ENCODE peak calls at places on chromosomes 7 and 10, in five cellular contexts. One of them, this sample, is unnamed.

GRCh38 chr10:99976886-99977391 is 32.8 kb downstream of the DNMBP start:
- DNase-seq in tibial nerve: peak; percentile 30
- DNase-seq in ovary: no peak
- DNase-seq in A549: peak; percentile 82
- DNase-seq in transverse colon: no peak
- DNase-seq in this sample: no peak

GRCh38 chr10:91433620-91434019 is 23.5 kb downstream of the HECTD2 start:
- DNase-seq in tibial nerve: no peak
- DNase-seq in ovary: no peak
- DNase-seq in A549: no peak
- DNase-seq in transverse colon: no peak
- DNase-seq in this sample: no peak

GRCh38 chr10:49140306-49141175 is 6.7 kb upstream of the FAM170B start:
- DNase-seq in transverse colon: no peak
- DNase-seq in tibial nerve: no peak
- DNase-seq in A549: no peak
- DNase-seq in ovary: no peak
- DNase-seq in this sample: no peak

GRCh38 chr7:3134715-3135114 is 91.0 kb upstream of the CARD11 start:
- DNase-seq in tibial nerve: no peak
- DNase-seq in ovary: no peak
- DNase-seq in transverse colon: no peak
- DNase-seq in A549: no peak
- DNase-seq in this sample: no peak

GRCh38 chr7:3558410-3558809 is 257.4 kb downstream of the SDK1 start:
- DNase-seq in tibial nerve: no peak
- DNase-seq in ovary: no peak
- DNase-seq in transverse colon: no peak
- DNase-seq in A549: no peak
- DNase-seq in this sample: no peak

GRCh38 chr10:42242135-42242805 is 396.1 kb downstream of the ZNF33B start:
- DNase-seq in transverse colon: no peak
- DNase-seq in A549: peak; percentile 6
- DNase-seq in tibial nerve: no peak
- DNase-seq in ovary: no peak
- DNase-seq in this sample: no peak

GRCh38 chr10:60236869-60237524 is 152.7 kb downstream of the ANK3 start:
- DNase-seq in ovary: no peak
- DNase-seq in tibial nerve: peak; percentile 19
- DNase-seq in A549: no peak
- DNase-seq in transverse colon: peak; percentile 60
- DNase-seq in this sample: peak; percentile 44

GRCh38 chr7:101094791-101095375 is 9.6 kb downstream of the TRIM56 start:
- DNase-seq in A549: peak; percentile 79
- DNase-seq in tibial nerve: peak; percentile 47
- DNase-seq in transverse colon: peak; percentile 62
- DNase-seq in ovary: peak; percentile 59
- DNase-seq in this sample: peak; percentile 38

GRCh38 chr7:128794020-128794419 is 2.3 kb downstream of the CCDC136 start:
- DNase-seq in A549: peak; percentile 22
- DNase-seq in transverse colon: no peak
- DNase-seq in tibial nerve: no peak
- DNase-seq in ovary: no peak
- DNase-seq in this sample: no peak

GRCh38 chr7:20598479-20599419 is 16.7 kb upstream of the ABCB5 start:
- DNase-seq in tibial nerve: peak; percentile 31
- DNase-seq in ovary: no peak
- DNase-seq in A549: peak; percentile 71
- DNase-seq in transverse colon: no peak
- DNase-seq in this sample: no peak

GRCh38 chr7:131879424-131879823 is 323.0 kb upstream of the PODXL start:
- DNase-seq in A549: no peak
- DNase-seq in ovary: no peak
- DNase-seq in tibial nerve: no peak
- DNase-seq in transverse colon: no peak
- DNase-seq in this sample: no peak

GRCh38 chr7:94303736-94304135 is 91.0 kb upstream of the COL1A2 start:
- DNase-seq in A549: peak; percentile 14
- DNase-seq in transverse colon: peak; percentile 10
- DNase-seq in ovary: peak; percentile 51
- DNase-seq in tibial nerve: peak; percentile 31
- DNase-seq in this sample: no peak

GRCh38 chr10:103491729-103492364 is 1.7 kb upstream of the NEURL1 start:
- DNase-seq in transverse colon: no peak
- DNase-seq in A549: peak; percentile 77
- DNase-seq in ovary: peak; percentile 64
- DNase-seq in tibial nerve: no peak
- DNase-seq in this sample: no peak

GRCh38 chr7:732094-732541 is 5.0 kb upstream of the PRKAR1B start:
- DNase-seq in transverse colon: peak; percentile 83
- DNase-seq in ovary: no peak
- DNase-seq in A549: peak; percentile 47
- DNase-seq in tibial nerve: no peak
- DNase-seq in this sample: peak; percentile 87

GRCh38 chr7:98300595-98301372 is 19.3 kb downstream of the BRI3 start:
- DNase-seq in A549: no peak
- DNase-seq in transverse colon: no peak
- DNase-seq in ovary: no peak
- DNase-seq in tibial nerve: no peak
- DNase-seq in this sample: no peak

GRCh38 chr7:54339074-54339473 is 203.1 kb upstream of the VSTM2A start:
- DNase-seq in ovary: no peak
- DNase-seq in A549: no peak
- DNase-seq in transverse colon: no peak
- DNase-seq in tibial nerve: peak; percentile 9
- DNase-seq in this sample: no peak

GRCh38 chr7:27916372-27916771 is 176.4 kb downstream of the TAX1BP1 start:
- DNase-seq in tibial nerve: no peak
- DNase-seq in A549: peak; percentile 15
- DNase-seq in transverse colon: no peak
- DNase-seq in ovary: no peak
- DNase-seq in this sample: no peak

GRCh38 chr7:7650682-7651206 is 10.2 kb downstream of the UMAD1 start:
- DNase-seq in A549: no peak
- DNase-seq in tibial nerve: no peak
- DNase-seq in transverse colon: no peak
- DNase-seq in ovary: no peak
- DNase-seq in this sample: no peak

GRCh38 chr7:20778063-20778721 is 8.5 kb downstream of the SP8 start:
- DNase-seq in A549: peak; percentile 37
- DNase-seq in tibial nerve: no peak
- DNase-seq in transverse colon: peak; percentile 18
- DNase-seq in ovary: no peak
- DNase-seq in this sample: peak; percentile 42

GRCh38 chr10:115049957-115050356 is 43.2 kb upstream of the ATRNL1 start:
- DNase-seq in transverse colon: no peak
- DNase-seq in A549: no peak
- DNase-seq in ovary: no peak
- DNase-seq in tibial nerve: no peak
- DNase-seq in this sample: no peak

GRCh38 chr7:158366346-158366745 is 221.3 kb downstream of the PTPRN2 start:
- DNase-seq in tibial nerve: no peak
- DNase-seq in A549: no peak
- DNase-seq in ovary: no peak
- DNase-seq in transverse colon: no peak
- DNase-seq in this sample: no peak

GRCh38 chr10:8511026-8511425 is 456.5 kb downstream of the GATA3 start:
- DNase-seq in A549: no peak
- DNase-seq in transverse colon: no peak
- DNase-seq in tibial nerve: no peak
- DNase-seq in ovary: no peak
- DNase-seq in this sample: no peak

GRCh38 chr10:45419673-45420020 is 45.6 kb downstream of the ALOX5 start:
- DNase-seq in tibial nerve: no peak
- DNase-seq in A549: no peak
- DNase-seq in ovary: no peak
- DNase-seq in transverse colon: no peak
- DNase-seq in this sample: no peak

GRCh38 chr7:29764227-29764626 is 42.1 kb upstream of the WIPF3 start:
- DNase-seq in ovary: peak; percentile 44
- DNase-seq in tibial nerve: no peak
- DNase-seq in A549: no peak
- DNase-seq in transverse colon: peak; percentile 17
- DNase-seq in this sample: peak; percentile 55

GRCh38 chr7:114086906-114087651 is 168.3 kb upstream of the PPP1R3A start:
- DNase-seq in transverse colon: peak; percentile 42
- DNase-seq in tibial nerve: peak; percentile 30
- DNase-seq in A549: no peak
- DNase-seq in ovary: peak; percentile 38
- DNase-seq in this sample: no peak

GRCh38 chr7:142365410-142365842 is 107.6 kb upstream of the PRSS58 start:
- DNase-seq in ovary: no peak
- DNase-seq in tibial nerve: no peak
- DNase-seq in A549: no peak
- DNase-seq in transverse colon: no peak
- DNase-seq in this sample: no peak

GRCh38 chr7:115357213-115357999 is 435.5 kb downstream of the MDFIC start:
- DNase-seq in transverse colon: no peak
- DNase-seq in tibial nerve: no peak
- DNase-seq in A549: no peak
- DNase-seq in ovary: no peak
- DNase-seq in this sample: no peak

GRCh38 chr10:92695679-92696605 is 6.2 kb downstream of the HHEX start:
- DNase-seq in A549: no peak
- DNase-seq in transverse colon: no peak
- DNase-seq in tibial nerve: no peak
- DNase-seq in ovary: peak; percentile 48
- DNase-seq in this sample: no peak

GRCh38 chr7:11716185-11716584 is 115.8 kb downstream of the THSD7A start:
- DNase-seq in A549: peak; percentile 63
- DNase-seq in transverse colon: peak; percentile 8
- DNase-seq in ovary: no peak
- DNase-seq in tibial nerve: no peak
- DNase-seq in this sample: peak; percentile 54

GRCh38 chr7:778271-778967 is 51.3 kb upstream of the PRKAR1B start:
- DNase-seq in ovary: no peak
- DNase-seq in A549: no peak
- DNase-seq in transverse colon: no peak
- DNase-seq in tibial nerve: no peak
- DNase-seq in this sample: no peak

GRCh38 chr7:135512135-135512887 is 2.4 kb upstream of the CNOT4 start:
- DNase-seq in transverse colon: no peak
- DNase-seq in A549: peak; percentile 90
- DNase-seq in ovary: no peak
- DNase-seq in tibial nerve: peak; percentile 34
- DNase-seq in this sample: no peak

GRCh38 chr7:74253975-74254857 is at the start of gene RFC2:
- DNase-seq in transverse colon: peak; percentile 98
- DNase-seq in tibial nerve: peak; percentile 95
- DNase-seq in ovary: peak; percentile 97
- DNase-seq in A549: peak; percentile 97
- DNase-seq in this sample: peak; percentile 98
- TF ChIP-seq CTCF in transverse colon: peak; percentile 90
- TF ChIP-seq CTCF in tibial nerve: peak; percentile 92
- TF ChIP-seq CTCF in ovary: peak; percentile 87
- TF ChIP-seq CTCF in A549: no peak
- TF ChIP-seq CTCF in this sample: no peak

DNA sequence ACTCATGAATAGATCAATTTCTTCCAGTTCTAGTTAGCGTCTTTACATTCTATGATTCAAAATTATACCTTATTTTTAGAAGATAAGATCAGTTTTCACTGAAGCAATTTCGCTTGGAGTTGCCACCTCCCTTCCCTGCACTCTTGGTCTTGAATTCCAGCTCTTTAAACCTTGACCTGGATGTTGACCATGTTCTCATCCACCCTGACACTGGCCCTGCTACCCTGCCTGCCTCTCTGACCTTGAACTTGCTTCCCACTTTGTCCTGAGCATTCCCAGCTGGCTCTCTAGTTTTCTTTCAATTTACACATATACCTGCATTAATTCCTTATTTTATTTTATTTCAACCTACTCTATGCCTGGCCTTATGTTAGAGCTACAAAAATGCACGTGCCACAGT is 274.9 kb upstream of the IGFBP3 start:
- DNase-seq in ovary: no peak
- DNase-seq in A549: no peak
- DNase-seq in tibial nerve: no peak
- DNase-seq in transverse colon: no peak
- DNase-seq in this sample: no peak
- TF ChIP-seq POLR2A in ovary: no peak
- TF ChIP-seq POLR2A in A549: no peak
- TF ChIP-seq POLR2A in tibial nerve: no peak
- TF ChIP-seq POLR2A in transverse colon: no peak
- TF ChIP-seq POLR2A in this sample: no peak

GRCh38 chr7:102811942-102812678 is 63.3 kb downstream of the FAM185A start:
- DNase-seq in transverse colon: no peak
- DNase-seq in tibial nerve: no peak
- DNase-seq in ovary: no peak
- DNase-seq in A549: no peak
- DNase-seq in this sample: no peak
- TF ChIP-seq EP300 in transverse colon: no peak
- TF ChIP-seq EP300 in tibial nerve: no peak
- TF ChIP-seq EP300 in ovary: no peak
- TF ChIP-seq EP300 in A549: no peak
- TF ChIP-seq EP300 in this sample: no peak

DNA sequence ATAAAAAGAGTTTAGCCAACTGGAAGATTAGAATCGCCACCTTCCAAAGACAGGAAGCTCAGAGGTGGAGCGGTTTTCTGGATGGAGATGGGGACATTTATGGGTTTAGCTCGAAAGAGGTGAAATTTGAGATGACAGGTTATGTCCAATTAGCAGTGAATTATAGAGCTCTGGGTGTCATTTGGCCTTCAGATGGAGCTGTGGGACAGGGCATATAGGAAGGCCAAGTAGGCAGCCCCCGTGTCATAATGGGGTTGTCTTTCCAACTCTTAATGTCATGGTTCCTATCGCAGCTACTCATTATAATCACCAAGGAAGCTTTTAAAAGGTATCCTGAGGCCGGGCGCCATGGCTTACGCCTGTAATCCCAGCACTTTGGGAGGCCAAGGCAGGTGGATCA is 21.0 kb upstream of the EEPD1 start:
- DNase-seq in tibial nerve: no peak
- DNase-seq in A549: no peak
- DNase-seq in transverse colon: no peak
- DNase-seq in ovary: no peak
- DNase-seq in this sample: no peak
- TF ChIP-seq CTCF in tibial nerve: no peak
- TF ChIP-seq CTCF in A549: no peak
- TF ChIP-seq CTCF in transverse colon: no peak
- TF ChIP-seq CTCF in ovary: no peak
- TF ChIP-seq CTCF in this sample: no peak

GRCh38 chr10:80202934-80203834 is 2.2 kb downstream of the ANXA11 start:
- DNase-seq in ovary: peak; percentile 70
- DNase-seq in tibial nerve: peak; percentile 48
- DNase-seq in A549: peak; percentile 75
- DNase-seq in transverse colon: peak; percentile 72
- DNase-seq in this sample: peak; percentile 73
- TF ChIP-seq POLR2A in ovary: no peak
- TF ChIP-seq POLR2A in tibial nerve: no peak
- TF ChIP-seq POLR2A in A549: no peak
- TF ChIP-seq POLR2A in transverse colon: peak; percentile 27
- TF ChIP-seq POLR2A in this sample: no peak